ENCODE peak calls at places on chromosome 19, in ten cellular contexts. T, U, M, N, R, L, Z, V, Q and E are unnamed samples.

GRCh38 chr19:33392341-33393285 is 19.1 kb downstream of the CEBPG start:
- DNase-seq in T (no peak), Q (no peak), V (no peak), U (no peak), N (no peak), L (no peak), Z (peak), M (peak), R (no peak), E (peak)

GRCh38 chr19:14405758-14406644 is 13.1 kb downstream of the DDX39A start:
- DNase-seq in L (no peak), Q (peak), T (peak), U (peak), R (peak), N (peak), V (peak), M (peak), Z (peak), E (no peak)

GRCh38 chr19:19627442-19627715 is 641 bp downstream of the LPAR2 start:
- DNase-seq in L (no peak), R (no peak), M (no peak), T (no peak), Q (no peak), U (no peak), V (no peak), N (no peak), Z (no peak), E (no peak)

GRCh38 chr19:45764947-45765346 is 4.1 kb downstream of the SIX5 start:
- DNase-seq in Z (no peak), L (no peak), Q (no peak), M (no peak), T (no peak), R (no peak), U (no peak), N (no peak), V (no peak), E (no peak)

GRCh38 chr19:53076984-53077383 is 26.2 kb downstream of the ZNF160 start:
- DNase-seq in U (peak), M (peak), Z (no peak), N (peak), Q (peak), R (peak), T (peak), V (peak), L (no peak), E (no peak)

GRCh38 chr19:1082165-1082927 is 12.8 kb downstream of the POLR2E start:
- DNase-seq in Z (peak), L (no peak), U (no peak), Q (no peak), M (peak), V (peak), N (peak), R (peak), T (no peak), E (peak)

GRCh38 chr19:8596168-8596567 is 14.3 kb downstream of the ADAMTS10 start:
- DNase-seq in N (no peak), U (no peak), L (no peak), Z (no peak), Q (no peak), V (no peak), M (no peak), R (no peak), T (no peak), E (no peak)

GRCh38 chr19:10701955-10702307 is 692 bp downstream of the QTRT1 start:
- DNase-seq in T (peak), R (peak), M (peak), V (peak), U (no peak), Q (no peak), Z (no peak), L (no peak), N (no peak), E (peak)

GRCh38 chr19:55345818-55346724 is 6.4 kb downstream of the KMT5C start:
- DNase-seq in Q (peak), V (no peak), N (no peak), M (peak), U (no peak), R (peak), Z (peak), T (no peak), L (no peak), E (no peak)

GRCh38 chr19:6711605-6712004 is 8.8 kb downstream of the C3 start:
- DNase-seq in N (no peak), T (no peak), L (no peak), V (no peak), Q (no peak), M (no peak), U (no peak), Z (no peak), R (no peak), E (no peak)

GRCh38 chr19:48661746-48662145 is 11.1 kb downstream of the NTN5 start:
- DNase-seq in Q (no peak), U (no peak), N (no peak), M (no peak), Z (no peak), L (no peak), R (no peak), T (no peak), V (no peak), E (no peak)

GRCh38 chr19:52473655-52474350 is 20.4 kb downstream of the ZNF578 start:
- DNase-seq in Z (no peak), U (no peak), L (no peak), M (no peak), R (peak), V (no peak), N (no peak), T (no peak), Q (peak), E (no peak)

GRCh38 chr19:17949956-17950309 is 17.0 kb upstream of the KCNN1 start:
- DNase-seq in U (no peak), V (no peak), M (no peak), L (no peak), N (no peak), Z (no peak), T (no peak), R (no peak), Q (no peak), E (peak)

GRCh38 chr19:10784257-10784656 is 51.8 kb downstream of the TMED1 start:
- DNase-seq in T (no peak), L (no peak), Z (no peak), N (no peak), U (no peak), V (no peak), Q (no peak), M (no peak), R (no peak), E (no peak)

GRCh38 chr19:33773704-33774624 is 22.7 kb upstream of the KCTD15 start:
- DNase-seq in Q (no peak), R (no peak), V (no peak), Z (no peak), N (no peak), L (no peak), U (no peak), T (no peak), M (no peak), E (no peak)

GRCh38 chr19:33456076-33456844 is 65.3 kb downstream of the PEPD start:
- DNase-seq in U (no peak), Z (peak), Q (no peak), L (no peak), T (no peak), R (no peak), N (no peak), V (no peak), M (no peak), E (no peak)

GRCh38 chr19:10864538-10864899 is 6.8 kb upstream of the CARM1 start:
- DNase-seq in Q (peak), L (no peak), Z (peak), T (peak), V (peak), R (peak), N (peak), U (peak), M (peak), E (peak)

GRCh38 chr19:44789943-44790467 is 12.3 kb downstream of the CBLC start:
- DNase-seq in L (no peak), Z (no peak), N (no peak), T (no peak), R (peak), V (no peak), Q (no peak), M (no peak), U (no peak), E (no peak)

GRCh38 chr19:18961767-18962423 is 20.9 kb upstream of the HOMER3 start:
- DNase-seq in Z (no peak), Q (no peak), T (no peak), V (peak), U (no peak), L (no peak), R (no peak), N (no peak), M (no peak), E (no peak)

GRCh38 chr19:47296036-47296435 is 13.6 kb upstream of the C5AR1 start:
- DNase-seq in L (no peak), M (peak), V (peak), Q (peak), N (peak), U (peak), R (peak), Z (peak), T (no peak), E (peak)

GRCh38 chr19:12801466-12802266 is at the start of the genes PRDX2 and THSD8:
- DNase-seq in R (peak), L (no peak), U (no peak), V (peak), Z (peak), T (peak), M (peak), Q (peak), N (peak), E (peak)

GRCh38 chr19:17772172-17772571 is 20.9 kb downstream of the FCHO1 start:
- DNase-seq in L (no peak), Q (peak), R (no peak), U (no peak), V (no peak), M (no peak), T (no peak), N (no peak), Z (no peak), E (no peak)